ENCODE peak calls at places on chromosomes 5 and 9, in four cellular contexts. J is CD8-positive, alpha-beta T cell; E is PC-3; F is psoas muscle. H is an unnamed sample.

GRCh38 chr5:147763791-147764525 is 18.6 kb downstream of the JAKMIP2 start:
- DNase-seq in J (no peak), E (peak; percentile 40), F (no peak), H (no peak)

GRCh38 chr9:18520395-18520794 is 46.4 kb downstream of the ADAMTSL1 start:
- DNase-seq in J (no peak), E (no peak), F (no peak), H (no peak)

GRCh38 chr5:116534988-116535387 is 39.6 kb downstream of the SEMA6A start:
- DNase-seq in J (no peak), E (no peak), F (no peak), H (peak; percentile 20)

GRCh38 chr5:38922199-38922598 is 76.4 kb downstream of the OSMR start:
- DNase-seq in J (peak; percentile 41), E (peak; percentile 73), F (no peak), H (no peak)

GRCh38 chr5:171201285-171201684 is 107.8 kb upstream of the TLX3 start:
- DNase-seq in J (no peak), E (no peak), F (no peak), H (no peak)

GRCh38 chr5:160938532-160938931 is 86.5 kb upstream of the ATP10B start:
- DNase-seq in J (no peak), E (peak; percentile 11), F (no peak), H (no peak)

GRCh38 chr9:93265972-93266371 is 82.0 kb downstream of the WNK2 start:
- DNase-seq in J (no peak), E (no peak), F (no peak), H (no peak)

GRCh38 chr5:132819468-132819867 is 6.4 kb downstream of the SOWAHA start:
- DNase-seq in J (no peak), E (no peak), F (no peak), H (no peak)

GRCh38 chr5:161230222-161230621 is 316.3 kb downstream of the GABRB2 start:
- DNase-seq in J (no peak), E (no peak), F (no peak), H (no peak)

GRCh38 chr5:14895301-14895700 is 23.7 kb upstream of the ANKH start:
- DNase-seq in J (no peak), E (no peak), F (no peak), H (no peak)

GRCh38 chr5:102536323-102536928 is 37.6 kb upstream of the SLCO6A1 start:
- DNase-seq in J (no peak), E (peak; percentile 63), F (no peak), H (no peak)

GRCh38 chr5:177963966-177964365 is 32.1 kb downstream of the PROP1 start:
- DNase-seq in J (no peak), E (no peak), F (no peak), H (no peak)

GRCh38 chr5:78731884-78732283 is 83.3 kb upstream of the LHFPL2 start:
- DNase-seq in J (no peak), E (peak; percentile 18), F (no peak), H (no peak)

GRCh38 chr9:32703635-32704034 is 68.2 kb upstream of the TAF1L start:
- DNase-seq in J (no peak), E (peak; percentile 29), F (no peak), H (no peak)

GRCh38 chr5:72441861-72442540 is 65.2 kb downstream of the ZNF366 start:
- DNase-seq in J (no peak), E (peak; percentile 84), F (no peak), H (no peak)

GRCh38 chr9:114316605-114317230 is 6.2 kb upstream of the ORM1 start:
- DNase-seq in J (no peak), E (no peak), F (no peak), H (peak; percentile 33)

GRCh38 chr5:107542428-107542827 is 128.3 kb downstream of the EFNA5 start:
- DNase-seq in J (no peak), E (peak; percentile 96), F (peak; percentile 86), H (peak; percentile 92)

GRCh38 chr5:179125789-179126505 is 65.8 kb downstream of the ZNF354C start:
- DNase-seq in J (no peak), E (no peak), F (no peak), H (peak; percentile 61)

GRCh38 chr9:121673576-121673975 is 22.1 kb downstream of the DAB2IP start:
- DNase-seq in J (no peak), E (no peak), F (peak; percentile 19), H (no peak)

GRCh38 chr9:78072586-78073199 is 41.1 kb upstream of the GNAQ start:
- DNase-seq in J (no peak), E (no peak), F (no peak), H (no peak)

GRCh38 chr9:4665357-4665756 is 923 bp downstream of the SPATA6L start:
- DNase-seq in J (no peak), E (no peak), F (no peak), H (no peak)

GRCh38 chr5:157463081-157463480 is 3.1 kb downstream of the NIPAL4 start:
- DNase-seq in J (no peak), E (no peak), F (no peak), H (no peak)

GRCh38 chr5:10762178-10762775 is 1.2 kb upstream of the DAP start:
- DNase-seq in J (no peak), E (peak; percentile 44), F (no peak), H (peak; percentile 57)

GRCh38 chr5:148956632-148957385 is 106.1 kb downstream of the SH3TC2 start:
- DNase-seq in J (no peak), E (peak; percentile 70), F (no peak), H (no peak)

GRCh38 chr5:80925940-80926339 is 34.2 kb upstream of the RASGRF2 start:
- DNase-seq in J (no peak), E (no peak), F (no peak), H (no peak)

GRCh38 chr5:53858700-53859456 is 298.4 kb downstream of the NDUFS4 start:
- DNase-seq in J (no peak), E (no peak), F (no peak), H (no peak)

GRCh38 chr9:92385001-92385400 is 19.4 kb downstream of the OGN start:
- DNase-seq in J (no peak), E (no peak), F (no peak), H (no peak)

GRCh38 chr9:114499528-114499927 is 5.7 kb downstream of the WHRN start:
- DNase-seq in J (no peak), E (no peak), F (no peak), H (no peak)

GRCh38 chr9:76583256-76583655 is 124.3 kb downstream of the GCNT1 start:
- DNase-seq in J (no peak), E (no peak), F (no peak), H (no peak)

GRCh38 chr9:117073539-117074336 is 341.1 kb downstream of the ASTN2 start:
- DNase-seq in J (no peak), E (peak; percentile 23), F (no peak), H (no peak)

GRCh38 chr5:32276173-32276853 is 36.4 kb downstream of the MTMR12 start:
- DNase-seq in J (no peak), E (no peak), F (no peak), H (no peak)

GRCh38 chr5:153818626-153819025 is 220.1 kb downstream of the FAM114A2 start:
- DNase-seq in J (no peak), E (no peak), F (no peak), H (no peak)

GRCh38 chr5:153816870-153817269 is 221.8 kb downstream of the FAM114A2 start:
- DNase-seq in J (no peak), E (no peak), F (no peak), H (no peak)

GRCh38 chr5:153809181-153809580 is 229.5 kb downstream of the FAM114A2 start:
- DNase-seq in J (no peak), E (no peak), F (no peak), H (no peak)

GRCh38 chr5:153813871-153814270 is 224.8 kb downstream of the FAM114A2 start:
- DNase-seq in J (no peak), E (no peak), F (no peak), H (no peak)
- H3K27me3 ChIP-seq in J (no peaks in the 10 kb centered on the region), E (no peaks in the 10 kb centered on the region), F (peaks cover 4% of the 10 kb centered on the region), H (no peaks in the 10 kb centered on the region)

DNA sequence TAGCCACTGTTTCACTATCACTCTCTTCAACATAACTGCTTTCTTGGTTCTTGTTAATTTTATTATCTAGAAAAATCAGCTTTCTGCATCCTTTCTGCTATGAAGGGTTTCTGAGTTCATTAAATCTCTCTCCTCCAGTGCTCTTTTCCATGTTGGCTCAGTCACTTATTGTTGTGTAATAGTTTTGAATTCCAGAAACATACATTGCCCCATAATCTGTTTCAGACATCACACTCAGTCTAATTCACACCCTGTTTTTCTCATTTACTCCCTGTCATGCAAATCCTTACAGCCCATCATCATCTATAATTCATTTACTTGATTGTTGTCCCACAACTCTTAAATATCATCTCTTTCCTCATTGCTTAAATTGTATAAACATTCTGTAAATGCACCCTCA is 176.2 kb upstream of the CDH12 start:
- DNase-seq in J (no peak), E (no peak), F (no peak), H (no peak)
- H3K27ac ChIP-seq in J (no peak overlapping the region), E (no peak overlapping the region), F (no peak overlapping the region), H (no peak overlapping the region)

GRCh38 chr5:168808217-168808616 is 229.0 kb upstream of the PANK3 start:
- DNase-seq in J (no peak), E (no peak), F (no peak), H (no peak)

GRCh38 chr5:168807261-168807660 is 228.1 kb upstream of the PANK3 start:
- DNase-seq in J (no peak), E (no peak), F (no peak), H (no peak)

GRCh38 chr5:168810641-168811040 is 231.5 kb upstream of the PANK3 start:
- DNase-seq in J (no peak), E (no peak), F (no peak), H (no peak)

GRCh38 chr5:168813179-168813968 is 234.2 kb upstream of the PANK3 start:
- DNase-seq in J (no peak), E (no peak), F (no peak), H (no peak)

DNA sequence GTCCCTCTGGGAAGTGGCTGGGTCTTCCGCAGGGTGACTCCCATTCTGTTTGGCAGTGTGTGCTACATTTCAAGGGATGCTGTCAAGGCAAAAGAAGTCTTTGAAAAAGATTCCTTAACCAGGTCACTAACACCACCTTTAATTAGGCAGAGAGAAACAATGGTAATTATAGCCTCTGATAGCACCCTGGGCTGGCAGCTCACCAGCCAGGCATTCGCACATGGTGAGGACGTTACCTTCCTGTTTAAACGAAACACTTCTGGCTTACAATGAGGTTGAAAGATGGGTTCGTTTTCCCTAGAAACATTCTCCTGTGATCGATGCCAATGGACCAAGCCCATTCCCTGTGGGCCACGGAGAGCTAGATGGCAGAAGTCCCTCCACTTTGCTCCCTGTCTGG is 230.1 kb upstream of the PANK3 start:
- DNase-seq in J (no peak), E (no peak), F (no peak), H (no peak)
- H3K27me3 ChIP-seq in J (no peaks in the 10 kb centered on the region), E (peaks cover 45% of the 10 kb centered on the region), F (peaks cover 3% of the 10 kb centered on the region), H (no peaks in the 10 kb centered on the region)

GRCh38 chr5:73706963-73707362 is 81.0 kb downstream of the ARHGEF28 start:
- DNase-seq in J (no peak), E (peak; percentile 40), F (no peak), H (no peak)

GRCh38 chr5:73705364-73705763 is 79.4 kb downstream of the ARHGEF28 start:
- DNase-seq in J (no peak), E (no peak), F (no peak), H (no peak)

DNA sequence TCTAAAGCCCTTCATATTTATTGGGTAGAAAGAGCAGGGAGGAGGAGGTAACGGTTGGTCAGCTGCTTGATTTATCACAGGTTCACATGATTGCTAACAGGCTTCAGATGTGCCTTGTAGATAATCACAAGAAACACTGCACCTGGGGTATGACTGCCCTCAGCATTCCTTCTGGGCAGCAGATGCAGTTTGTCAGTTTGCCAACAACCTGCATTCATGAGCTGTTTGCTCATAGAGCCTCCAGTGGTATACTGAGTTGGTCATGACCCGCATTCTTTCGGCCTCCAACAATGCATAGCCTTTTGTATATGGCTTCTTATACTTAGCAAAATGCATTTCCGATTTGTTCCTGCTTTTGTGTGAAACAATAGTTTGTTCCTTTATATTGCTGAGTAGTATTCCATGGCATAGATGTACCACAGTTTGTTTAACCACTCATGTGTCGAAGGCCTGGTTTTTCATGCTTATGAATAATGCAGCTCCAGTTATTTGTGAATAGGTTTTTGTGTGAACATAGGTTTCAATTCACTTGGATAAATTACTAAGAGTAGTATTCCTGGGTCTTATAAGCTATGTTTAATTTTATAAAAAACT is 83.6 kb downstream of the ARHGEF28 start:
- DNase-seq in J (no peak), E (peak; percentile 78), F (no peak), H (no peak)
- H3K27ac ChIP-seq in J (no peak overlapping the region), E (no peak overlapping the region), F (no peak overlapping the region), H (no peak overlapping the region)

H was measured in tibial artery.